ENCODE peak calls at places on chromosomes 16 and 17, in ten cellular contexts. One of them, this sample, is unnamed.
A peak's percentile ranks its signal among the peaks of the same experiment; 100 is the strongest.

GRCh38 chr16:53282975-53283946 is 151.0 kb upstream of the RBL2 start:
- DNase-seq in neural progenitor cell: peak; percentile 54
- DNase-seq in HCT116: peak; percentile 46
- DNase-seq in stomach: no peak
- DNase-seq in body of pancreas: no peak
- DNase-seq in Panc1: peak; percentile 13
- DNase-seq in suprapubic skin: no peak
- DNase-seq in A549: peak; percentile 65
- DNase-seq in esophagus squamous epithelium: no peak
- DNase-seq in left ventricle myocardium inferior: no peak
- DNase-seq in this sample: no peak

GRCh38 chr17:82320956-82321927 is 3.8 kb upstream of the CD7 start:
- DNase-seq in neural progenitor cell: peak; percentile 63
- DNase-seq in HCT116: no peak
- DNase-seq in stomach: no peak
- DNase-seq in body of pancreas: no peak
- DNase-seq in Panc1: no peak
- DNase-seq in suprapubic skin: no peak
- DNase-seq in A549: no peak
- DNase-seq in esophagus squamous epithelium: no peak
- DNase-seq in left ventricle myocardium inferior: no peak
- DNase-seq in this sample: peak; percentile 31

GRCh38 chr17:60781880-60782412 is 104.3 kb downstream of the BCAS3 start:
- DNase-seq in neural progenitor cell: no peak
- DNase-seq in HCT116: no peak
- DNase-seq in stomach: no peak
- DNase-seq in body of pancreas: no peak
- DNase-seq in Panc1: no peak
- DNase-seq in suprapubic skin: no peak
- DNase-seq in A549: no peak
- DNase-seq in esophagus squamous epithelium: no peak
- DNase-seq in left ventricle myocardium inferior: no peak
- DNase-seq in this sample: no peak

GRCh38 chr16:10213748-10214147 is 31.5 kb upstream of the GRIN2A start:
- DNase-seq in neural progenitor cell: no peak
- DNase-seq in HCT116: no peak
- DNase-seq in stomach: no peak
- DNase-seq in body of pancreas: no peak
- DNase-seq in Panc1: no peak
- DNase-seq in suprapubic skin: no peak
- DNase-seq in A549: no peak
- DNase-seq in esophagus squamous epithelium: no peak
- DNase-seq in left ventricle myocardium inferior: no peak
- DNase-seq in this sample: no peak

GRCh38 chr16:3292604-3293003 is 9.3 kb downstream of the ZNF263 start:
- DNase-seq in neural progenitor cell: no peak
- DNase-seq in HCT116: no peak
- DNase-seq in stomach: no peak
- DNase-seq in body of pancreas: no peak
- DNase-seq in Panc1: no peak
- DNase-seq in suprapubic skin: no peak
- DNase-seq in A549: no peak
- DNase-seq in esophagus squamous epithelium: no peak
- DNase-seq in left ventricle myocardium inferior: no peak
- DNase-seq in this sample: no peak

GRCh38 chr16:69476920-69477418 is 52.5 kb downstream of the CYB5B start:
- DNase-seq in neural progenitor cell: no peak
- DNase-seq in HCT116: peak; percentile 50
- DNase-seq in stomach: no peak
- DNase-seq in body of pancreas: no peak
- DNase-seq in Panc1: peak; percentile 45
- DNase-seq in suprapubic skin: no peak
- DNase-seq in A549: peak; percentile 73
- DNase-seq in esophagus squamous epithelium: no peak
- DNase-seq in left ventricle myocardium inferior: no peak
- DNase-seq in this sample: no peak

GRCh38 chr17:13503526-13503925 is 98.2 kb downstream of the HS3ST3A1 start:
- DNase-seq in neural progenitor cell: no peak
- DNase-seq in HCT116: no peak
- DNase-seq in stomach: no peak
- DNase-seq in body of pancreas: no peak
- DNase-seq in Panc1: no peak
- DNase-seq in suprapubic skin: no peak
- DNase-seq in A549: no peak
- DNase-seq in esophagus squamous epithelium: no peak
- DNase-seq in left ventricle myocardium inferior: no peak
- DNase-seq in this sample: no peak

GRCh38 chr17:39688475-39688835 is 598 bp upstream of the PGAP3 start:
- DNase-seq in neural progenitor cell: no peak
- DNase-seq in HCT116: no peak
- DNase-seq in stomach: no peak
- DNase-seq in body of pancreas: no peak
- DNase-seq in Panc1: no peak
- DNase-seq in suprapubic skin: no peak
- DNase-seq in A549: no peak
- DNase-seq in esophagus squamous epithelium: no peak
- DNase-seq in left ventricle myocardium inferior: no peak
- DNase-seq in this sample: no peak

GRCh38 chr17:57908278-57908677 is 46.9 kb downstream of the CUEDC1 start:
- DNase-seq in neural progenitor cell: no peak
- DNase-seq in HCT116: no peak
- DNase-seq in stomach: no peak
- DNase-seq in body of pancreas: no peak
- DNase-seq in Panc1: no peak
- DNase-seq in suprapubic skin: no peak
- DNase-seq in A549: no peak
- DNase-seq in esophagus squamous epithelium: no peak
- DNase-seq in left ventricle myocardium inferior: no peak
- DNase-seq in this sample: no peak

GRCh38 chr17:65121916-65122821 is 15.0 kb upstream of the RGS9 start:
- DNase-seq in neural progenitor cell: no peak
- DNase-seq in HCT116: no peak
- DNase-seq in stomach: no peak
- DNase-seq in body of pancreas: no peak
- DNase-seq in Panc1: no peak
- DNase-seq in suprapubic skin: peak; percentile 37
- DNase-seq in A549: no peak
- DNase-seq in esophagus squamous epithelium: no peak
- DNase-seq in left ventricle myocardium inferior: no peak
- DNase-seq in this sample: no peak

GRCh38 chr16:67406628-67407027 is 9.6 kb downstream of the ZDHHC1 start:
- DNase-seq in neural progenitor cell: no peak
- DNase-seq in HCT116: no peak
- DNase-seq in stomach: no peak
- DNase-seq in body of pancreas: no peak
- DNase-seq in Panc1: no peak
- DNase-seq in suprapubic skin: no peak
- DNase-seq in A549: no peak
- DNase-seq in esophagus squamous epithelium: no peak
- DNase-seq in left ventricle myocardium inferior: no peak
- DNase-seq in this sample: no peak

GRCh38 chr17:73091770-73092517 is 544 bp downstream of the SLC39A11 start:
- DNase-seq in neural progenitor cell: peak; percentile 71
- DNase-seq in HCT116: no peak
- DNase-seq in stomach: peak; percentile 33
- DNase-seq in body of pancreas: peak; percentile 38
- DNase-seq in Panc1: no peak
- DNase-seq in suprapubic skin: no peak
- DNase-seq in A549: peak; percentile 21
- DNase-seq in esophagus squamous epithelium: no peak
- DNase-seq in left ventricle myocardium inferior: peak; percentile 22
- DNase-seq in this sample: peak; percentile 32

GRCh38 chr17:44842748-44843147 is 4.9 kb upstream of the HIGD1B start:
- DNase-seq in neural progenitor cell: peak; percentile 61
- DNase-seq in HCT116: no peak
- DNase-seq in stomach: no peak
- DNase-seq in body of pancreas: no peak
- DNase-seq in Panc1: no peak
- DNase-seq in suprapubic skin: no peak
- DNase-seq in A549: no peak
- DNase-seq in esophagus squamous epithelium: no peak
- DNase-seq in left ventricle myocardium inferior: no peak
- DNase-seq in this sample: no peak

GRCh38 chr16:4935231-4935855 is 1.6 kb downstream of the PPL start:
- DNase-seq in neural progenitor cell: no peak
- DNase-seq in HCT116: no peak
- DNase-seq in stomach: peak; percentile 83
- DNase-seq in body of pancreas: peak; percentile 86
- DNase-seq in Panc1: no peak
- DNase-seq in suprapubic skin: peak; percentile 97
- DNase-seq in A549: no peak
- DNase-seq in esophagus squamous epithelium: no peak
- DNase-seq in left ventricle myocardium inferior: peak; percentile 90
- DNase-seq in this sample: peak; percentile 63

GRCh38 chr17:15039366-15039765 is 225.8 kb downstream of the PMP22 start:
- DNase-seq in neural progenitor cell: no peak
- DNase-seq in HCT116: no peak
- DNase-seq in stomach: no peak
- DNase-seq in body of pancreas: no peak
- DNase-seq in Panc1: no peak
- DNase-seq in suprapubic skin: no peak
- DNase-seq in A549: no peak
- DNase-seq in esophagus squamous epithelium: no peak
- DNase-seq in left ventricle myocardium inferior: no peak
- DNase-seq in this sample: no peak

GRCh38 chr16:3501783-3502400 is 1.1 kb downstream of the CLUAP1 start:
- DNase-seq in neural progenitor cell: no peak
- DNase-seq in HCT116: no peak
- DNase-seq in stomach: no peak
- DNase-seq in body of pancreas: no peak
- DNase-seq in Panc1: no peak
- DNase-seq in suprapubic skin: peak; percentile 44
- DNase-seq in A549: no peak
- DNase-seq in esophagus squamous epithelium: no peak
- DNase-seq in left ventricle myocardium inferior: no peak
- DNase-seq in this sample: no peak

GRCh38 chr17:7328009-7328408 is 1.1 kb downstream of the NEURL4 start:
- DNase-seq in neural progenitor cell: no peak
- DNase-seq in HCT116: no peak
- DNase-seq in stomach: no peak
- DNase-seq in body of pancreas: no peak
- DNase-seq in Panc1: no peak
- DNase-seq in suprapubic skin: no peak
- DNase-seq in A549: no peak
- DNase-seq in esophagus squamous epithelium: no peak
- DNase-seq in left ventricle myocardium inferior: no peak
- DNase-seq in this sample: no peak
- TF ChIP-seq CTCF in neural progenitor cell: no peak
- TF ChIP-seq CTCF in HCT116: no peak
- TF ChIP-seq CTCF in stomach: no peak
- TF ChIP-seq CTCF in body of pancreas: no peak
- TF ChIP-seq CTCF in Panc1: no peak
- TF ChIP-seq CTCF in suprapubic skin: no peak
- TF ChIP-seq CTCF in A549: no peak
- TF ChIP-seq CTCF in esophagus squamous epithelium: no peak
- TF ChIP-seq CTCF in left ventricle myocardium inferior: no peak
- TF ChIP-seq CTCF in this sample: no peak

DNA sequence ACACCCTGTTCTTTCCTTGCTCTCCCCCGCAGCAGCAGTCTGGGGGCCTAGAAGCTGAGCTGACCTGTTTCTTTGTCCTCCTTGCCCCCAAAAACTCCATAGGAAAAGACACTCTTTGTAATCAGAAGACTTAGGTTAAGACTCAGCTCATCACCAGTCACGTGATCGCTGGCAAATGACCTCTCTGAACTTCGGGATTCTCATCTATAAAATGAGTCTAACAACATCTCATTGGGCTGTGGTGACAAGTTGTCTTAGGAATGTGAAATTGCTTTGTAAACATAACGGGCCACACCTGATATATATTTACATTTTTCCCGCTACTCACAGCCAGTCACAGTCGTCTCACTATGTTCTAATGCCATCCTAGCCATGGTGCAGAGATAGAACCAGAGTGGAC is 86.0 kb upstream of the LHX1 start:
- DNase-seq in neural progenitor cell: no peak
- DNase-seq in HCT116: no peak
- DNase-seq in stomach: no peak
- DNase-seq in body of pancreas: no peak
- DNase-seq in Panc1: peak; percentile 72
- DNase-seq in suprapubic skin: no peak
- DNase-seq in A549: peak; percentile 88
- DNase-seq in esophagus squamous epithelium: no peak
- DNase-seq in left ventricle myocardium inferior: no peak
- DNase-seq in this sample: no peak
- H3K27ac ChIP-seq in neural progenitor cell: no peak overlapping the region
- H3K27ac ChIP-seq in HCT116: no peak overlapping the region
- H3K27ac ChIP-seq in stomach: no peak overlapping the region
- H3K27ac ChIP-seq in body of pancreas: no peak overlapping the region
- H3K27ac ChIP-seq in Panc1: no peak overlapping the region
- H3K27ac ChIP-seq in suprapubic skin: no peak overlapping the region
- H3K27ac ChIP-seq in A549: peak overlapping the region; percentile 85
- H3K27ac ChIP-seq in esophagus squamous epithelium: no peak overlapping the region
- H3K27ac ChIP-seq in left ventricle myocardium inferior: no peak overlapping the region
- H3K27ac ChIP-seq in this sample: no peak overlapping the region

DNA sequence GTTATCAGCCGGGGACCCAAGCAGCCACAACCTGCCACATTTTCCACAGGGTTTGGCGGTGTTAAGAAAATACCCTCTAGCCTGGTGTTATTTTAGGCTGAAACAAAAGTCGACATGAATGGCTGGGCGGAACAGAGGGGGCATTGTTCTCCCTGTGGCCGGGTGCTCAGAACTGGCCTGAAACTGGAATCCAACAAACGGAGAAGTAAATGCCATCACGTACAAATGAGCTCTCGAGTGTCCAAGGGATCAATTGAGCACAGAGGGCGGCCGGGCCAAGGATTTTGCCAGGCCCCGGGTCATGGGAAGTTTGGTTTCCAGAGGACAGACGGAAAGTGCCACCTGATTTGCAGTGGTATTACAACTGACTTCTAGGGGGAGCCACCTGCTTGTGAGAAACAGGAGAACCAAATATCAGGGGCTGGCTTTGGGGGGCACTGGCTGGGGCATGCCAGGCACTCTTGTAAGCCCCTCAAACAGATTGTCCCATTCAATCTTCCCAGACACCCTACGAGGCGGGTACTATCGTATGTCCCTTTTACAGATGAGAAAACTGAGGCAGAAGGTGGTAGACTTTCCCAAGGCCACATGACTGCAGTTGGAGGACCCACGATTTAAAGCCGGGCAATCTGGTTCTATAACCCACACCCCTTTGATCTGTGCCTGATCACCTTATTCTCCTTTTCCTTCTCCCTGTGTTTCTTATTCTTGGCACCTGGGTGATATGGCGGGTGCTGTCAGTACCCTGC is 146.1 kb upstream of the IRX3 start:
- DNase-seq in neural progenitor cell: peak; percentile 64
- DNase-seq in HCT116: no peak
- DNase-seq in stomach: no peak
- DNase-seq in body of pancreas: peak; percentile 43
- DNase-seq in Panc1: no peak
- DNase-seq in suprapubic skin: no peak
- DNase-seq in A549: no peak
- DNase-seq in esophagus squamous epithelium: no peak
- DNase-seq in left ventricle myocardium inferior: no peak
- DNase-seq in this sample: no peak
- TF ChIP-seq CTCF in neural progenitor cell: peak; percentile 29
- TF ChIP-seq CTCF in HCT116: no peak
- TF ChIP-seq CTCF in stomach: no peak
- TF ChIP-seq CTCF in body of pancreas: peak; percentile 7
- TF ChIP-seq CTCF in Panc1: no peak
- TF ChIP-seq CTCF in suprapubic skin: no peak
- TF ChIP-seq CTCF in A549: no peak
- TF ChIP-seq CTCF in esophagus squamous epithelium: no peak
- TF ChIP-seq CTCF in left ventricle myocardium inferior: no peak
- TF ChIP-seq CTCF in this sample: no peak

GRCh38 chr17:79047923-79048825 is 24.2 kb downstream of the C1QTNF1 start:
- DNase-seq in neural progenitor cell: peak; percentile 54
- DNase-seq in HCT116: no peak
- DNase-seq in stomach: peak; percentile 39
- DNase-seq in body of pancreas: no peak
- DNase-seq in Panc1: no peak
- DNase-seq in suprapubic skin: no peak
- DNase-seq in A549: no peak
- DNase-seq in esophagus squamous epithelium: no peak
- DNase-seq in left ventricle myocardium inferior: peak; percentile 55
- DNase-seq in this sample: no peak
- H3K27ac ChIP-seq in neural progenitor cell: no peak overlapping the region
- H3K27ac ChIP-seq in HCT116: no peak overlapping the region
- H3K27ac ChIP-seq in stomach: no peak overlapping the region
- H3K27ac ChIP-seq in body of pancreas: no peak overlapping the region
- H3K27ac ChIP-seq in Panc1: no peak overlapping the region
- H3K27ac ChIP-seq in suprapubic skin: peak overlapping the region; percentile 49
- H3K27ac ChIP-seq in A549: no peak overlapping the region
- H3K27ac ChIP-seq in esophagus squamous epithelium: no peak overlapping the region
- H3K27ac ChIP-seq in left ventricle myocardium inferior: peak overlapping the region; percentile 91
- H3K27ac ChIP-seq in this sample: no peak overlapping the region